ENCODE peak calls at places on chromosomes 16 and 17, in nine cellular contexts. H, N, Y, A, F, C, W, P and L are unnamed samples.

GRCh38 chr17:38660097-38661026 is 14.4 kb downstream of the EPOP start:
- DNase-seq in H (no peak), N (no peak), Y (no peak), A (no peak), F (no peak), C (no peak), W (no peak), P (no peak), L (no peak)

GRCh38 chr17:1956134-1956533 is 69.0 kb downstream of the RTN4RL1 start:
- DNase-seq in H (no peak), N (no peak), Y (no peak), A (no peak), F (no peak), C (no peak), W (no peak), P (no peak), L (no peak)

GRCh38 chr17:59277031-59277430 is 54.4 kb upstream of the YPEL2 start:
- DNase-seq in H (no peak), N (no peak), Y (no peak), A (no peak), F (no peak), C (no peak), W (no peak), P (no peak), L (no peak)

GRCh38 chr16:87395181-87395842 is 3.2 kb downstream of the MAP1LC3B start:
- DNase-seq in H (no peak), N (no peak), Y (no peak), A (no peak), F (no peak), C (no peak), W (no peak), P (no peak), L (no peak)

GRCh38 chr17:79203016-79203415 is 128.4 kb downstream of the ENGASE start:
- DNase-seq in H (no peak), N (no peak), Y (no peak), A (no peak), F (no peak), C (no peak), W (no peak), P (no peak), L (no peak)

GRCh38 chr16:53433930-53434435 is 288 bp upstream of the RBL2 start:
- DNase-seq in H (peak), N (no peak), Y (peak), A (no peak), F (peak), C (peak), W (no peak), P (peak), L (no peak)

GRCh38 chr17:31074772-31075538 is 19.8 kb upstream of the NF1 start:
- DNase-seq in H (no peak), N (no peak), Y (no peak), A (peak), F (no peak), C (peak), W (no peak), P (no peak), L (no peak)

GRCh38 chr17:70447588-70447987 is 278.3 kb downstream of the KCNJ2 start:
- DNase-seq in H (no peak), N (no peak), Y (no peak), A (no peak), F (no peak), C (no peak), W (no peak), P (no peak), L (no peak)

GRCh38 chr16:50284131-50284911 is 18.0 kb downstream of the ADCY7 start:
- DNase-seq in H (no peak), N (peak), Y (peak), A (no peak), F (no peak), C (no peak), W (no peak), P (no peak), L (no peak)

GRCh38 chr17:80453126-80453979 is 23.1 kb downstream of the NPTX1 start:
- DNase-seq in H (no peak), N (no peak), Y (no peak), A (no peak), F (no peak), C (no peak), W (peak), P (no peak), L (no peak)

GRCh38 chr17:64024781-64025731 is 4.6 kb upstream of the ICAM2 start:
- DNase-seq in H (no peak), N (no peak), Y (no peak), A (no peak), F (no peak), C (no peak), W (no peak), P (no peak), L (no peak)

GRCh38 chr17:31931781-31932180 is 5.0 kb upstream of the SUZ12 start:
- DNase-seq in H (no peak), N (no peak), Y (no peak), A (no peak), F (no peak), C (no peak), W (no peak), P (no peak), L (no peak)

GRCh38 chr17:17769869-17770361 is 66.9 kb downstream of the SREBF1 start:
- DNase-seq in H (no peak), N (no peak), Y (no peak), A (no peak), F (no peak), C (no peak), W (no peak), P (no peak), L (no peak)

GRCh38 chr16:25176136-25176535 is 40.6 kb upstream of the AQP8 start:
- DNase-seq in H (peak), N (no peak), Y (no peak), A (no peak), F (no peak), C (no peak), W (no peak), P (no peak), L (no peak)

GRCh38 chr17:36665417-36665816 is 64.0 kb downstream of the MRM1 start:
- DNase-seq in H (no peak), N (no peak), Y (no peak), A (peak), F (no peak), C (no peak), W (no peak), P (no peak), L (no peak)

GRCh38 chr16:61792194-61792904 is 243.9 kb downstream of the CDH8 start:
- DNase-seq in H (no peak), N (no peak), Y (no peak), A (peak), F (peak), C (peak), W (no peak), P (no peak), L (no peak)

GRCh38 chr17:61410555-61411089 is 11.0 kb downstream of the TBX2 start:
- DNase-seq in H (peak), N (peak), Y (peak), A (peak), F (peak), C (peak), W (peak), P (peak), L (peak)

GRCh38 chr16:533391-534088 is 6.0 kb downstream of the CAPN15 start:
- DNase-seq in H (no peak), N (no peak), Y (no peak), A (no peak), F (no peak), C (no peak), W (peak), P (no peak), L (no peak)

GRCh38 chr16:47565454-47565853 is 104.3 kb downstream of the PHKB start:
- DNase-seq in H (peak), N (peak), Y (peak), A (peak), F (peak), C (peak), W (no peak), P (no peak), L (no peak)

GRCh38 chr16:2514333-2515179 is 804 bp downstream of the ATP6V0C start:
- DNase-seq in H (peak), N (no peak), Y (no peak), A (no peak), F (no peak), C (no peak), W (peak), P (no peak), L (no peak)

GRCh38 chr16:75703341-75703740 is 2.1 kb upstream of the DUXB start:
- DNase-seq in H (no peak), N (no peak), Y (no peak), A (peak), F (peak), C (peak), W (no peak), P (no peak), L (no peak)

GRCh38 chr17:3796110-3796821 is 4.7 kb downstream of the ITGAE start:
- DNase-seq in H (no peak), N (no peak), Y (no peak), A (no peak), F (no peak), C (no peak), W (no peak), P (no peak), L (no peak)

GRCh38 chr16:1874854-1875253 is 2.9 kb upstream of the MEIOB start:
- DNase-seq in H (no peak), N (no peak), Y (no peak), A (no peak), F (no peak), C (no peak), W (no peak), P (no peak), L (no peak)

GRCh38 chr17:1752425-1752941 is 9.4 kb upstream of the SERPINF1 start:
- DNase-seq in H (no peak), N (no peak), Y (no peak), A (no peak), F (no peak), C (no peak), W (peak), P (no peak), L (peak)

GRCh38 chr17:58666858-58667267 is 25.0 kb downstream of the TEX14 start:
- DNase-seq in H (peak), N (peak), Y (peak), A (no peak), F (peak), C (no peak), W (peak), P (no peak), L (peak)

GRCh38 chr16:56848056-56848936 is 16.7 kb upstream of the SLC12A3 start:
- DNase-seq in H (peak), N (peak), Y (no peak), A (peak), F (peak), C (peak), W (no peak), P (no peak), L (no peak)

GRCh38 chr16:6081320-6081976 is 983.9 kb upstream of the EEF2KMT start:
- DNase-seq in H (peak), N (no peak), Y (no peak), A (peak), F (no peak), C (no peak), W (peak), P (no peak), L (no peak)

GRCh38 chr17:42670199-42670924 is 6.4 kb downstream of the PLEKHH3 start:
- DNase-seq in H (no peak), N (no peak), Y (no peak), A (no peak), F (no peak), C (no peak), W (no peak), P (no peak), L (no peak)

GRCh38 chr17:44417553-44417952 is 28.1 kb upstream of the ITGA2B start:
- DNase-seq in H (no peak), N (no peak), Y (no peak), A (peak), F (peak), C (peak), W (no peak), P (peak), L (no peak)

GRCh38 chr16:19874816-19875546 is 9.7 kb downstream of the GPRC5B start:
- DNase-seq in H (no peak), N (no peak), Y (no peak), A (no peak), F (no peak), C (no peak), W (no peak), P (no peak), L (no peak)

GRCh38 chr16:70756071-70756470 is 44.9 kb downstream of the VAC14 start:
- DNase-seq in H (no peak), N (no peak), Y (no peak), A (no peak), F (no peak), C (no peak), W (no peak), P (no peak), L (no peak)

GRCh38 chr16:85679870-85680269 is 8.9 kb downstream of the GINS2 start:
- DNase-seq in H (no peak), N (no peak), Y (no peak), A (no peak), F (no peak), C (no peak), W (no peak), P (no peak), L (no peak)

GRCh38 chr17:76432712-76433336 is 20.1 kb downstream of the UBE2O start:
- DNase-seq in H (no peak), N (no peak), Y (no peak), A (no peak), F (no peak), C (peak), W (no peak), P (no peak), L (no peak)
- TF ChIP-seq CTCF in H (peak), N (peak), Y (peak), A (peak), F (peak), C (peak), W (peak), P (peak), L (no peak)

GRCh38 chr16:73064996-73065349 is 17.0 kb upstream of the ZFHX3 start:
- DNase-seq in H (no peak), N (peak), Y (peak), A (no peak), F (no peak), C (no peak), W (no peak), P (no peak), L (peak)
- H3K4me3 ChIP-seq in H (peak), N (peak), Y (peak), A (peak), F (no peak), C (peak), W (peak), P (peak), L (peak)

GRCh38 chr17:19897108-19897854 is 29.5 kb upstream of the ULK2 start:
- DNase-seq in H (peak), N (no peak), Y (peak), A (no peak), F (peak), C (no peak), W (peak), P (no peak), L (no peak)
- H3K27ac ChIP-seq in H (no peak), N (no peak), Y (no peak), A (no peak), F (peak), C (no peak), W (no peak), P (peak), L (no peak)

GRCh38 chr16:79767597-79768280 is 167.2 kb upstream of the MAF start:
- DNase-seq in H (no peak), N (no peak), Y (no peak), A (peak), F (peak), C (peak), W (no peak), P (no peak), L (no peak)
- TF ChIP-seq CTCF in H (no peak), N (no peak), Y (peak), A (peak), F (peak), C (peak), W (no peak), P (peak), L (no peak)

GRCh38 chr17:10196936-10197335 is 1.5 kb downstream of the GAS7 start:
- DNase-seq in H (no peak), N (no peak), Y (no peak), A (no peak), F (no peak), C (no peak), W (no peak), P (no peak), L (no peak)
- H3K4me3 ChIP-seq in H (peak), N (peak), Y (peak), A (no peak), F (no peak), C (peak), W (peak), P (peak), L (peak)

DNA sequence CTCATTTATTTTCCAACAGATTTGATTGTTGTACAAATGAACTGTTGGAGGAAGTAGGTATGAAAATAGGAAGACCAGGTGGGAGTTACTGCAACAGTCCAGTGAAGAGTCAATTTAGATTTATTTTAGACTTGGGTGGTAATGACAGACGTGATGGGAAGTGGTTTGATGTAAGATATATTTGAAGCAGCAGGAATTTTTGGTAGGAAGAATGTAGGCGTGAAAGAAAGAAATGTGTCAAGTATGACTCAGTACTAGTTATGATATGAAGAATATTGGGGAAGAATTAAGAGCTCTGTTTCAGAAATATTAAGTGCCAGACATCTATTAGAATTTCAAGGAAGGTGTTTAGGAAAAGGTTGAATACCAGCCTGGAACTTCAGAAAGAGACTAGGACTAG is 247.9 kb upstream of the AXIN2 start:
- DNase-seq in H (no peak), N (no peak), Y (no peak), A (no peak), F (peak), C (no peak), W (no peak), P (no peak), L (no peak)
- H3K27ac ChIP-seq in H (no peak), N (no peak), Y (no peak), A (no peak), F (no peak), C (no peak), W (no peak), P (no peak), L (no peak)

GRCh38 chr17:48631693-48632578 is 5.8 kb upstream of the HOXB9 start:
- DNase-seq in H (no peak), N (no peak), Y (no peak), A (no peak), F (no peak), C (no peak), W (no peak), P (no peak), L (no peak)
- TF ChIP-seq CTCF in H (no peak), N (no peak), Y (no peak), A (no peak), F (no peak), C (no peak), W (no peak), P (no peak), L (no peak)

GRCh38 chr17:28570716-28571254 is 539 bp downstream of the PIGS start:
- DNase-seq in H (no peak), N (no peak), Y (no peak), A (no peak), F (no peak), C (no peak), W (no peak), P (no peak), L (no peak)

GRCh38 chr17:28571255-28572122 is at the start of gene PIGS:
- DNase-seq in H (peak), N (peak), Y (peak), A (peak), F (peak), C (peak), W (peak), P (peak), L (peak)

GRCh38 chr17:28567604-28568003 is 3.7 kb downstream of the PIGS start:
- DNase-seq in H (no peak), N (no peak), Y (no peak), A (no peak), F (no peak), C (no peak), W (no peak), P (no peak), L (no peak)

GRCh38 chr17:28572294-28573099 is 1.2 kb upstream of the PIGS start:
- DNase-seq in H (no peak), N (no peak), Y (peak), A (no peak), F (no peak), C (no peak), W (no peak), P (no peak), L (no peak)

DNA sequence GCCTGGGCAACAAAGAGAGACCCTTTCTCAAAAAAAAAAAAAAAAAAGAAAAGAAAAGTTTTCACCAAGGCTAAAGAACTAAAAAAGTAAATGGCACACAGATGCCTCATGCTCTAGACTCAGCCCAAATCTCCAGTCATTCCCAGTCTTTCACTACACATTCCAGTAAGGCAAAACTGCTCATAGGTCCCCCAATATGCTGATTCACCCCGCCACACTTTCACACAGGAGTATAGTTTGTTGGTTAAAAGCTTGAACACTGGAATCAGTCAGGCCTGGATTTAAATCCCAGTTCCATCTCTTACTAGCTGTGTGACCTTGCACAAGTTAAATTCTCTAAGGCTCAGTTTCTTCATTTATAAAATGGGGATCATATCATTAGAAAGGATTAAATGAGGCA is 1.9 kb downstream of the PIGS start:
- DNase-seq in H (no peak), N (no peak), Y (no peak), A (no peak), F (no peak), C (no peak), W (no peak), P (no peak), L (no peak)
- H3K4me3 ChIP-seq in H (no peak), N (no peak), Y (no peak), A (no peak), F (no peak), C (no peak), W (no peak), P (no peak), L (no peak)

GRCh38 chr17:76543482-76544122 is 3.8 kb downstream of the PRCD start:
- DNase-seq in H (no peak), N (peak), Y (peak), A (no peak), F (no peak), C (no peak), W (no peak), P (no peak), L (no peak)
- H3K27ac ChIP-seq in H (peak), N (no peak), Y (peak), A (no peak), F (peak), C (no peak), W (no peak), P (no peak), L (peak)

GRCh38 chr16:66042341-66042740 is 324.1 kb upstream of the CDH5 start:
- DNase-seq in H (no peak), N (no peak), Y (no peak), A (no peak), F (no peak), C (no peak), W (no peak), P (no peak), L (peak)
- TF ChIP-seq CTCF in H (no peak), N (no peak), Y (no peak), A (no peak), F (no peak), C (no peak), W (no peak), P (no peak), L (no peak)